ENCODE peak calls at places on chromosomes 3 and 15, in eight cellular contexts. F, N, K, Q, Y, X, W and C are unnamed samples.

GRCh38 chr3:167493240-167493639 is 19.4 kb upstream of the SERPINI2 start:
- DNase-seq in F (no peak), N (no peak), K (peak; percentile 30), Q (no peak), Y (no peak), X (no peak), W (no peak), C (no peak)

GRCh38 chr3:194003128-194004057 is 132.6 kb upstream of the HES1 start:
- DNase-seq in F (peak; percentile 95), N (peak; percentile 98), K (peak; percentile 90), Q (peak; percentile 92), Y (peak; percentile 93), X (peak; percentile 98), W (peak; percentile 43), C (peak; percentile 48)

GRCh38 chr3:52436500-52437106 is 8.3 kb downstream of the SEMA3G start:
- DNase-seq in F (peak; percentile 87), N (no peak), K (no peak), Q (no peak), Y (peak; percentile 40), X (peak; percentile 68), W (no peak), C (no peak)

GRCh38 chr3:57557088-57557537 is 1.0 kb downstream of the PDE12 start:
- DNase-seq in F (peak; percentile 51), N (peak; percentile 34), K (peak; percentile 52), Q (no peak), Y (peak; percentile 58), X (peak; percentile 60), W (no peak), C (no peak)

GRCh38 chr3:57003676-57004075 is 56.8 kb upstream of the SPATA12 start:
- DNase-seq in F (no peak), N (no peak), K (no peak), Q (no peak), Y (no peak), X (no peak), W (no peak), C (no peak)

GRCh38 chr3:129130291-129130813 is 8.7 kb upstream of the RAB43 start:
- DNase-seq in F (no peak), N (no peak), K (no peak), Q (no peak), Y (no peak), X (no peak), W (no peak), C (no peak)

GRCh38 chr15:76172782-76173181 is 113.0 kb downstream of the TMEM266 start:
- DNase-seq in F (no peak), N (no peak), K (no peak), Q (no peak), Y (no peak), X (no peak), W (no peak), C (no peak)

GRCh38 chr15:71792521-71792920 is 17.8 kb upstream of the NR2E3 start:
- DNase-seq in F (peak; percentile 70), N (peak; percentile 42), K (peak; percentile 70), Q (no peak), Y (no peak), X (peak; percentile 70), W (no peak), C (no peak)

GRCh38 chr15:95620934-95621579 is 709.4 kb upstream of the NR2F2 start:
- DNase-seq in F (peak; percentile 62), N (no peak), K (no peak), Q (no peak), Y (no peak), X (peak; percentile 68), W (no peak), C (no peak)

GRCh38 chr3:195045481-195045880 is 225.5 kb downstream of the XXYLT1 start:
- DNase-seq in F (no peak), N (no peak), K (no peak), Q (no peak), Y (peak; percentile 39), X (no peak), W (no peak), C (no peak)

GRCh38 chr3:141743305-141743704 is 5.2 kb downstream of the RNF7 start:
- DNase-seq in F (no peak), N (no peak), K (no peak), Q (no peak), Y (no peak), X (no peak), W (no peak), C (no peak)

GRCh38 chr3:56932858-56933257 is 127.6 kb upstream of the SPATA12 start:
- DNase-seq in F (no peak), N (no peak), K (no peak), Q (no peak), Y (no peak), X (no peak), W (no peak), C (no peak)

GRCh38 chr15:67520276-67520975 is 505 bp upstream of the C15orf61 start:
- DNase-seq in F (no peak), N (no peak), K (no peak), Q (no peak), Y (no peak), X (peak; percentile 27), W (no peak), C (no peak)
- H3K4me3 ChIP-seq in F (peak overlapping the region; percentile 87), N (peak overlapping the region; percentile 79), K (peak overlapping the region; percentile 92), Q (peak overlapping the region; percentile 73), Y (peak overlapping the region; percentile 73), X (peak overlapping the region; percentile 51), W (peak overlapping the region; percentile 89), C (peak overlapping the region; percentile 96)

GRCh38 chr3:71614426-71614825 is 30.9 kb upstream of the FOXP1 start:
- DNase-seq in F (no peak), N (no peak), K (no peak), Q (no peak), Y (no peak), X (no peak), W (no peak), C (no peak)
- TF ChIP-seq CTCF in F (no peak), N (no peak), K (no peak), Q (no peak), Y (no peak), X (no peak), W (no peak), C (no peak)

DNA sequence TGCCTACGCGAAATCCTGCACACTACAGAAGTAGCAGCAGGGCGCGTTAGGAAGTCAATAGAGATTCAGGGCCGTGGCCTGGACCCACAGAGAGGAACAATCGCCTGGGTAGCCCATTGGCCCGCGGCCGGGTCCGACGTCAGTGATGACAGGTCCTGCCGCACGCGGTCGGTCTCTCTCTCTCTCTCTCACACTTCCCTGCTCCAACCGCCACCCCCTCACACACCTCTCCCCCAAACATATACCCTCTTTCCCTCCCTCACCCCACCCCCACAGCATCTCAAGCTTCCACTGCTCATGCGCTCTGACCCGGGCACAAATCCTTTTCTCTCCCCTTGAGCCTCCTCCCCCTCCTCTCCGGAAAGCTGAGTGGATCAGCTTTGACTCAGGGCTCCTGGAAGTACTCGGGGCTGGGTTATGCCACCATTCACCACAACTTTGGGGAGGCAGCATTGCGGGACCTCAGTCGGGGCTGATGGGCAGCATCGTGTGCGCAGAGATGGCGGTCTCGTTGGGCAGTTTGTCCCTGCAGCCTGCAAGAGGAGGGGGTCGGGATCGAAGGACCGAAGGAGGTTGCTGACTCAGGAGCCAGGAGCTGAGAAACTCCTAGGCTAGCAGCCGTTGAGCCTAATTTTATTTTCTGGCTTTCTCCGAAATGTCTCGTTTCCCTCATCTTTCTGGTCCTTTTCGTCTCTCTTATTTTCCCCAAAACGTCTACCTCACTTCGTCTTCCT is 9.0 kb downstream of the ZIC4 start:
- DNase-seq in F (no peak), N (peak; percentile 96), K (no peak), Q (no peak), Y (no peak), X (no peak), W (no peak), C (no peak)
- H3K4me3 ChIP-seq in F (no peak overlapping the region), N (peak overlapping the region; percentile 65), K (no peak overlapping the region), Q (no peak overlapping the region), Y (no peak overlapping the region), X (no peak overlapping the region), W (no peak overlapping the region), C (no peak overlapping the region)

DNA sequence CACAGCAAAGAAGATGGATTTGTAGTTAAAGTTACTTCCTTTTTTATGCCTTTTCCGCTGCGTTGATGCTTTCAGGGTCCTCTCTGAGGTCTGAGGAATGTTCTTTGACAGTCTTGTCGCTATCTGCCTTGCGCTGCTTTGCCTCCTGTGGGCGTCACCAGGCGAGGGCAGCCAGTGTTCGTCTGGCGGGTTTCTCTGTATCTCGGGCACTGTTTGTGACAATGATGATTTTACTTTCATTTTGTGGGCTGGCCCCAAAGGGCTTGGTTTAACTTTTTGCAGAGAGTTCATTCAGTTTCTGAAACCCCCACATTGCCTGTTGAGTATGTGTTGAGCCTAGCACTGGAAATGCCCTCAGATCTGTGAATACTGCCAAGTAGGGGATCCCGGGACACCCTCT is 24.6 kb upstream of the SACM1L start:
- DNase-seq in F (no peak), N (no peak), K (no peak), Q (peak; percentile 27), Y (peak; percentile 75), X (no peak), W (no peak), C (no peak)
- TF ChIP-seq CTCF in F (no peak), N (no peak), K (no peak), Q (no peak), Y (no peak), X (no peak), W (no peak), C (no peak)

GRCh38 chr3:181713673-181714270 is 2.0 kb downstream of the SOX2 start:
- DNase-seq in F (no peak), N (no peak), K (no peak), Q (no peak), Y (no peak), X (no peak), W (no peak), C (no peak)
- H3K4me3 ChIP-seq in F (no peak overlapping the region), N (no peak overlapping the region), K (no peak overlapping the region), Q (no peak overlapping the region), Y (no peak overlapping the region), X (no peak overlapping the region), W (peak overlapping the region; percentile 60), C (no peak overlapping the region)

DNA sequence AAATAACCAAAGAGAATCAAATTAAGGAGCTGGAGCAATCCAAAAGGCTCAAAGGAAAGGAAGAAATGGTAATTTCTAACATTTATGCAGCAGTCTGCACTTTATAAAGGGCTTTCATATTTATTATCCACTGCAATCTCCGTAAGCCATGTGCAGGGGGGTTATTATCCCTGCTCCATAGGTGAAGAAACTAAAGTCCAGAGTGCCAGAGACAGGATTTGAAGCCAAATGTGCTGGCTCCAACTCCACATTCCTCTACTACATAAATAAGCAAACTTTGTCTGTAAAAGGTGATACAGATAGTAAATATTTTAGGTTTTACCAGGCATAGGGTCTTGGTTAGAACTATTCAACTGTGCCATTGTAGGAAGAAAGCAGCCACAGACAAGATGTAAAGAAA is 221.4 kb downstream of the MINAR1 start:
- DNase-seq in F (no peak), N (no peak), K (no peak), Q (no peak), Y (no peak), X (no peak), W (no peak), C (no peak)
- TF ChIP-seq CTCF in F (no peak), N (no peak), K (no peak), Q (no peak), Y (no peak), X (no peak), W (no peak), C (no peak)

DNA sequence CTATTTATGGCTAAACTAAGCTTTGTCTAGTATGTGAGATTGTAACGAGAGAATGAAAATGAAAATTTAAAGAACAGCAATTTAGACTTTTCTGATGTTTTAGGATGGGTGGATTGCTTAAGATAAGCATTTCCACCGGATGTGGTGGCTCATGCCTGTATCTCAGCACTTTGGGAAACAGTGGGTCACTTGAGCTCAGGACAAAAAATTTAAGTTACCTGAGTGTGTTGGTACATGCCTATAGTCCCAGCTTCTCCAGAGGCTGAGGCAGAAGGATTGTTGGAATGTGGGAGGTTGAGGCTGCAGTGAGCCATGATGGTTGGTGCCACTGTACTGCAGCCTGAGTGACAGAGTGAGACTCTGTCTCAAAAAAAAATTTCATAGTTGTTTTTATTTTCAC is 3.4 kb downstream of the PPP4R2 start:
- DNase-seq in F (no peak), N (no peak), K (no peak), Q (no peak), Y (no peak), X (peak; percentile 13), W (no peak), C (no peak)
- H3K4me3 ChIP-seq in F (peak overlapping the region; percentile 2), N (peak overlapping the region; percentile 88), K (peak overlapping the region; percentile 85), Q (peak overlapping the region; percentile 91), Y (no peak overlapping the region), X (peak overlapping the region; percentile 1), W (peak overlapping the region; percentile 94), C (peak overlapping the region; percentile 85)